ENCODE peak calls at places on chromosome 1, in four cellular contexts. F, J, Y and E are unnamed samples.
A peak's percentile ranks its signal among the peaks of the same experiment; 100 is the strongest.

GRCh38 chr1:181073638-181074037 is 14.9 kb upstream of the IER5 start:
- DNase-seq in F (no peak), J (no peak), Y (no peak), E (no peak)

GRCh38 chr1:8482844-8483436 is 165.0 kb downstream of the SLC45A1 start:
- DNase-seq in F (no peak), J (no peak), Y (no peak), E (peak; percentile 76)

GRCh38 chr1:243559575-243560172 is 290.4 kb downstream of the AKT3 start:
- DNase-seq in F (no peak), J (no peak), Y (no peak), E (peak; percentile 32)

GRCh38 chr1:101236546-101237228 is at the start of gene S1PR1:
- DNase-seq in F (no peak), J (peak; percentile 68), Y (peak; percentile 25), E (peak; percentile 83)

GRCh38 chr1:41999884-42000283 is 81.2 kb upstream of the HIVEP3 start:
- DNase-seq in F (no peak), J (no peak), Y (no peak), E (no peak)

GRCh38 chr1:40712997-40713396 is 21.5 kb downstream of the NFYC start:
- DNase-seq in F (no peak), J (no peak), Y (no peak), E (no peak)

GRCh38 chr1:60149254-60149653 is 75.7 kb upstream of the C1orf87 start:
- DNase-seq in F (no peak), J (no peak), Y (no peak), E (no peak)

GRCh38 chr1:63027176-63027575 is 243.2 kb downstream of the ATG4C start:
- DNase-seq in F (no peak), J (no peak), Y (no peak), E (no peak)

GRCh38 chr1:1578371-1578940 is 3.8 kb upstream of the SSU72 start:
- DNase-seq in F (no peak), J (no peak), Y (no peak), E (no peak)

GRCh38 chr1:46342084-46342656 is 1.6 kb downstream of the NSUN4 start:
- DNase-seq in F (no peak), J (no peak), Y (peak; percentile 50), E (peak; percentile 57)

GRCh38 chr1:181095260-181095659 is 6.8 kb downstream of the IER5 start:
- DNase-seq in F (no peak), J (no peak), Y (no peak), E (no peak)